ENCODE peak calls at places on chromosome 19, in nine cellular contexts. M, P, I, A, V, E, G, Q and U are unnamed samples.

GRCh38 chr19:47264629-47265028 is 8.3 kb downstream of the CCDC9 start:
- DNase-seq in M (no peak), A (no peak), V (no peak), Q (no peak), P (no peak), G (no peak), E (no peak), I (no peak), U (no peak)

GRCh38 chr19:39951686-39952085 is 17.3 kb upstream of the FCGBP start:
- DNase-seq in A (peak; percentile 68), E (no peak), M (no peak), G (no peak), I (no peak), P (no peak), V (peak; percentile 35), Q (no peak), U (peak; percentile 20)

GRCh38 chr19:5487222-5487621 is 32.0 kb downstream of the ZNRF4 start:
- DNase-seq in G (no peak), A (no peak), P (no peak), I (no peak), Q (no peak), M (no peak), E (no peak), V (no peak), U (no peak)

GRCh38 chr19:751501-752341 is 809 bp downstream of the MISP start:
- DNase-seq in A (peak; percentile 64), E (no peak), P (no peak), I (no peak), G (no peak), Q (no peak), M (peak; percentile 49), V (no peak), U (peak; percentile 96)

GRCh38 chr19:17572640-17573039 is 17.2 kb downstream of the COLGALT1 start:
- DNase-seq in P (no peak), G (no peak), I (no peak), A (no peak), M (no peak), V (no peak), Q (no peak), E (no peak), U (no peak)

GRCh38 chr19:42022616-42023015 is 28.6 kb upstream of the ATP1A3 start:
- DNase-seq in P (no peak), G (no peak), V (no peak), Q (no peak), I (no peak), A (no peak), E (no peak), M (no peak), U (no peak)

GRCh38 chr19:10219678-10220077 is 11.5 kb downstream of the S1PR2 start:
- DNase-seq in Q (no peak), G (no peak), V (no peak), P (peak; percentile 33), A (peak; percentile 53), E (peak; percentile 21), M (no peak), I (peak; percentile 84), U (no peak)

GRCh38 chr19:27906081-27906480 is 1306.9 kb downstream of the UQCRFS1 start:
- DNase-seq in G (no peak), Q (peak; percentile 95), E (no peak), A (no peak), V (peak; percentile 77), I (no peak), P (no peak), M (no peak), U (no peak)

GRCh38 chr19:46748325-46749109 is 2.3 kb upstream of the STRN4 start:
- DNase-seq in P (peak; percentile 83), I (peak; percentile 66), M (no peak), V (peak; percentile 33), E (peak; percentile 72), Q (no peak), A (peak; percentile 78), G (peak; percentile 71), U (no peak)

GRCh38 chr19:39434123-39435076 is 1.3 kb downstream of the RPS16 start:
- DNase-seq in V (no peak), E (no peak), P (no peak), I (peak; percentile 20), M (no peak), G (no peak), A (no peak), Q (no peak), U (no peak)

GRCh38 chr19:45598267-45599011 is 3.6 kb downstream of the GPR4 start:
- DNase-seq in P (no peak), E (no peak), V (no peak), G (no peak), A (peak; percentile 62), I (peak; percentile 24), M (no peak), Q (no peak), U (no peak)

GRCh38 chr19:17505218-17505617 is 6.2 kb upstream of the PGLS start:
- DNase-seq in V (no peak), E (no peak), A (no peak), G (no peak), Q (no peak), M (no peak), P (no peak), I (no peak), U (no peak)

GRCh38 chr19:46232468-46232867 is 2.9 kb downstream of the IGFL1 start:
- DNase-seq in Q (no peak), P (no peak), E (no peak), M (no peak), G (no peak), V (no peak), I (no peak), A (no peak), U (no peak)

GRCh38 chr19:4567584-4568071 is 8.1 kb upstream of the SEMA6B start:
- DNase-seq in I (peak; percentile 33), P (peak; percentile 64), E (peak; percentile 57), G (peak; percentile 54), M (no peak), Q (no peak), V (no peak), A (peak; percentile 72), U (no peak)

GRCh38 chr19:16351133-16351809 is 26.6 kb downstream of the KLF2 start:
- DNase-seq in E (no peak), G (no peak), Q (no peak), V (no peak), I (no peak), P (no peak), A (no peak), M (no peak), U (no peak)

GRCh38 chr19:12478234-12478941 is 6.2 kb downstream of the ZNF709 start:
- DNase-seq in Q (no peak), A (no peak), G (no peak), I (peak; percentile 24), E (no peak), M (no peak), V (no peak), P (no peak), U (no peak)

GRCh38 chr19:16429066-16429758 is 42.6 kb downstream of the EPS15L1 start:
- DNase-seq in A (no peak), G (no peak), E (no peak), P (no peak), M (no peak), Q (peak; percentile 30), V (no peak), I (no peak), U (peak; percentile 85)

GRCh38 chr19:31821346-31821745 is 472.1 kb upstream of the TSHZ3 start:
- DNase-seq in A (peak; percentile 8), I (no peak), G (no peak), V (no peak), E (no peak), Q (no peak), M (no peak), P (no peak), U (no peak)

GRCh38 chr19:17327654-17328516 is 6.8 kb downstream of the ANO8 start:
- DNase-seq in E (no peak), A (peak; percentile 83), I (no peak), Q (no peak), M (no peak), P (peak; percentile 46), G (peak; percentile 51), V (no peak), U (peak; percentile 72)

GRCh38 chr19:12913011-12913561 is 6.0 kb downstream of the SYCE2 start:
- DNase-seq in M (peak; percentile 11), Q (peak; percentile 84), P (no peak), A (peak; percentile 91), V (no peak), I (no peak), E (no peak), G (no peak), U (no peak)

GRCh38 chr19:51708811-51709210 is 15.0 kb downstream of the HAS1 start:
- DNase-seq in Q (no peak), I (no peak), V (no peak), A (no peak), M (no peak), E (no peak), G (no peak), P (no peak), U (no peak)

GRCh38 chr19:34319785-34320184 is 45.2 kb upstream of the GPI start:
- DNase-seq in G (no peak), Q (no peak), A (no peak), I (no peak), V (no peak), P (no peak), E (no peak), M (no peak), U (no peak)

GRCh38 chr19:50565984-50566903 is 2.0 kb downstream of the LRRC4B start:
- DNase-seq in G (peak; percentile 12), E (no peak), Q (peak; percentile 77), M (no peak), V (no peak), A (no peak), P (no peak), I (no peak), U (no peak)

GRCh38 chr19:42396248-42396541 is 6.1 kb upstream of the CNFN start:
- DNase-seq in G (no peak), A (peak; percentile 55), V (peak; percentile 72), P (no peak), E (no peak), M (no peak), I (peak; percentile 17), Q (no peak), U (no peak)

GRCh38 chr19:49431330-49431749 is 6.2 kb downstream of the GFY start:
- DNase-seq in Q (no peak), V (no peak), E (no peak), P (no peak), A (no peak), I (no peak), M (no peak), G (no peak), U (peak; percentile 34)

GRCh38 chr19:28710278-28710677 is 502.7 kb downstream of the UQCRFS1 start:
- DNase-seq in M (no peak), I (peak; percentile 76), P (peak; percentile 27), V (peak; percentile 30), E (no peak), Q (peak; percentile 64), G (no peak), A (peak; percentile 82), U (peak; percentile 26)

GRCh38 chr19:3580156-3580955 is 4.9 kb upstream of the GIPC3 start:
- DNase-seq in Q (peak; percentile 30), A (peak; percentile 91), G (no peak), E (no peak), I (no peak), V (peak; percentile 63), M (peak; percentile 95), P (no peak), U (no peak)

GRCh38 chr19:46065486-46065885 is 24.7 kb upstream of the IGFL4 start:
- DNase-seq in A (peak; percentile 40), Q (no peak), E (no peak), M (no peak), P (no peak), V (peak; percentile 63), G (no peak), I (no peak), U (peak; percentile 60)

GRCh38 chr19:14683439-14683838 is 6.4 kb upstream of the ZNF333 start:
- DNase-seq in G (no peak), V (no peak), Q (no peak), I (no peak), P (no peak), E (peak; percentile 16), A (no peak), M (no peak), U (no peak)

GRCh38 chr19:19817357-19817756 is 4.2 kb downstream of the ZNF506 start:
- DNase-seq in M (no peak), A (no peak), P (peak; percentile 52), Q (peak; percentile 31), V (no peak), G (no peak), E (no peak), I (no peak), U (no peak)

GRCh38 chr19:55080915-55081772 is 5.5 kb downstream of the EPS8L1 start:
- DNase-seq in Q (no peak), P (peak; percentile 93), A (peak; percentile 79), G (peak; percentile 83), V (peak; percentile 93), E (peak; percentile 90), I (peak; percentile 90), M (no peak), U (peak; percentile 91)